ENCODE peak calls at places on chromosome 13, in four cellular contexts. O, D, U and X are unnamed samples.

GRCh38 chr13:112888238-112889111 is 80.5 kb upstream of the MCF2L start:
- DNase-seq in O (no peak), D (no peak), U (no peak), X (no peak)

GRCh38 chr13:30108913-30109237 is 198.5 kb downstream of the KATNAL1 start:
- DNase-seq in O (peak), D (no peak), U (no peak), X (no peak)

GRCh38 chr13:25432686-25433085 is 60.9 kb downstream of the ATP8A2 start:
- DNase-seq in O (no peak), D (no peak), U (no peak), X (no peak)

GRCh38 chr13:54029226-54029625 is 1000.6 kb downstream of the OLFM4 start:
- DNase-seq in O (no peak), D (peak), U (no peak), X (no peak)

GRCh38 chr13:92806215-92806614 is 420.4 kb upstream of the GPC6 start:
- DNase-seq in O (no peak), D (no peak), U (no peak), X (no peak)

GRCh38 chr13:41139296-41139966 is 6.8 kb upstream of the KBTBD6 start:
- DNase-seq in O (no peak), D (no peak), U (no peak), X (no peak)

GRCh38 chr13:36778083-36778671 is 40.8 kb upstream of the RFXAP start:
- DNase-seq in O (no peak), D (peak), U (peak), X (no peak)

GRCh38 chr13:29523199-29523931 is 72.1 kb downstream of the SLC7A1 start:
- DNase-seq in O (no peak), D (no peak), U (no peak), X (no peak)

GRCh38 chr13:51136276-51136980 is 25.4 kb upstream of the C13orf42 start:
- DNase-seq in O (no peak), D (no peak), U (peak), X (no peak)

GRCh38 chr13:31950121-31950810 is 81.3 kb upstream of the FRY start:
- DNase-seq in O (no peak), D (no peak), U (no peak), X (no peak)

GRCh38 chr13:30148171-30148754 is 159.1 kb downstream of the KATNAL1 start:
- DNase-seq in O (no peak), D (no peak), U (no peak), X (no peak)

GRCh38 chr13:37806666-37807065 is 62.9 kb downstream of the TRPC4 start:
- DNase-seq in O (no peak), D (no peak), U (no peak), X (no peak)

GRCh38 chr13:25371608-25372274 is at the start of gene ATP8A2:
- DNase-seq in O (no peak), D (peak), U (peak), X (no peak)

GRCh38 chr13:106400282-106400681 is 135.2 kb downstream of the EFNB2 start:
- DNase-seq in O (no peak), D (no peak), U (no peak), X (no peak)

GRCh38 chr13:106337096-106337495 is 198.4 kb downstream of the EFNB2 start:
- DNase-seq in O (no peak), D (no peak), U (no peak), X (no peak)

GRCh38 chr13:91369432-91369831 is 21.9 kb downstream of the MIR17HG start:
- DNase-seq in O (no peak), D (no peak), U (no peak), X (no peak)

GRCh38 chr13:106617561-106617960 is 49.6 kb upstream of the ARGLU1 start:
- DNase-seq in O (no peak), D (peak), U (no peak), X (no peak)

GRCh38 chr13:48737689-48738088 is 84.0 kb downstream of the CYSLTR2 start:
- DNase-seq in O (no peak), D (no peak), U (no peak), X (no peak)

GRCh38 chr13:77053192-77053591 is 26.2 kb upstream of the FBXL3 start:
- DNase-seq in O (no peak), D (no peak), U (no peak), X (no peak)

GRCh38 chr13:80297094-80297493 is 43.8 kb downstream of the SPRY2 start:
- DNase-seq in O (no peak), D (peak), U (peak), X (no peak)

GRCh38 chr13:28611654-28612131 is 47.2 kb upstream of the POMP start:
- DNase-seq in O (no peak), D (no peak), U (no peak), X (no peak)

GRCh38 chr13:77907653-77908341 is 10.8 kb downstream of the EDNRB start:
- DNase-seq in O (no peak), D (no peak), U (no peak), X (no peak)

GRCh38 chr13:43307921-43308433 is 284.6 kb downstream of the DNAJC15 start:
- DNase-seq in O (peak), D (no peak), U (no peak), X (peak)

GRCh38 chr13:44362394-44363040 is 11.1 kb upstream of the SERP2 start:
- DNase-seq in O (no peak), D (no peak), U (no peak), X (no peak)

GRCh38 chr13:106139407-106139806 is 396.1 kb downstream of the EFNB2 start:
- DNase-seq in O (no peak), D (no peak), U (no peak), X (no peak)

GRCh38 chr13:49132479-49133002 is 87.6 kb upstream of the MLNR start:
- DNase-seq in O (no peak), D (no peak), U (no peak), X (no peak)

GRCh38 chr13:75637101-75637774 is 1.1 kb downstream of the LMO7 start:
- DNase-seq in O (no peak), D (peak), U (no peak), X (no peak)

GRCh38 chr13:106561551-106562170 is 6.3 kb downstream of the ARGLU1 start:
- DNase-seq in O (no peak), D (no peak), U (no peak), X (no peak)

GRCh38 chr13:23992722-23993438 is 95.6 kb upstream of the C1QTNF9B start:
- DNase-seq in O (no peak), D (no peak), U (no peak), X (no peak)

GRCh38 chr13:24747248-24748151 is 16.5 kb upstream of the RNF17 start:
- DNase-seq in O (no peak), D (peak), U (peak), X (peak)

GRCh38 chr13:37144661-37145060 is 39.2 kb upstream of the CSNK1A1L start:
- DNase-seq in O (no peak), D (no peak), U (no peak), X (no peak)

GRCh38 chr13:63481334-63481733 is 2065.7 kb upstream of the PCDH20 start:
- DNase-seq in O (no peak), D (no peak), U (no peak), X (no peak)

GRCh38 chr13:111955412-111955769 is 111.6 kb upstream of the SOX1 start:
- DNase-seq in O (peak), D (no peak), U (peak), X (no peak)

GRCh38 chr13:52348081-52348480 is 57.9 kb downstream of the THSD1 start:
- DNase-seq in O (no peak), D (no peak), U (no peak), X (no peak)

GRCh38 chr13:97223711-97224461 is 1.8 kb downstream of the MBNL2 start:
- DNase-seq in O (peak), D (peak), U (peak), X (peak)
- TF ChIP-seq POLR2AphosphoS5 in O (peak), D (no peak), U (no peak), X (peak)

GRCh38 chr13:73576291-73576690 is 517.5 kb downstream of the KLF5 start:
- DNase-seq in O (no peak), D (no peak), U (no peak), X (no peak)
- TF ChIP-seq POLR2AphosphoS5 in O (no peak), D (no peak), U (no peak), X (no peak)

GRCh38 chr13:27425918-27426630 is 1.7 kb downstream of the GTF3A start:
- DNase-seq in O (peak), D (peak), U (peak), X (peak)
- TF ChIP-seq POLR2AphosphoS5 in O (peak), D (no peak), U (no peak), X (peak)

GRCh38 chr13:59415498-59415897 is 748.2 kb downstream of the DIAPH3 start:
- DNase-seq in O (no peak), D (no peak), U (no peak), X (no peak)

GRCh38 chr13:59409211-59409610 is 754.5 kb downstream of the DIAPH3 start:
- DNase-seq in O (peak), D (peak), U (peak), X (peak)

GRCh38 chr13:59416561-59416960 is 747.2 kb downstream of the DIAPH3 start:
- DNase-seq in O (no peak), D (no peak), U (no peak), X (no peak)

GRCh38 chr13:59409651-59410200 is 754.0 kb downstream of the DIAPH3 start:
- DNase-seq in O (no peak), D (peak), U (peak), X (no peak)

DNA sequence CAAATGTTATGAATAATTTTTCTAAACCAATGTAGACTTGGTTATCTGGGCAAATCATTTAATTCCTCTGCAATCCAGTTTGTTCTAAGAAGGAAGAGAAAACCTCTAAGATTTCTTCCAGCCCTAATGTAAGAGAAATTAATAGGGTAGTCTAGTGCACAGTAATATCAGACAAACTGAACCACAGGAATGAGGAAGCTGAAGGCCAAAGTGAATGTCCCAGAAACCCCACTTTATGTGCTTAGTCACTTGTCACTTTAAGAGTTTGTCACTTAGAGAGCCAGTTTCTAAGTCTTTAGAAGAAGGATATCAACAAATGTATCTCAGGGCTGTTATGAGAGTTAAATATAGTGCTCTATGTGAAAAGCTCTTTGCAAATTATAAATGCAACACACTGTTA is 750.6 kb downstream of the DIAPH3 start:
- DNase-seq in O (no peak), D (no peak), U (no peak), X (no peak)
- TF ChIP-seq POLR2AphosphoS5 in O (no peak), D (no peak), U (no peak), X (no peak)

GRCh38 chr13:34156841-34157365 is 339.0 kb downstream of the RFC3 start:
- DNase-seq in O (peak), D (no peak), U (no peak), X (peak)
- TF ChIP-seq POLR2AphosphoS5 in O (peak), D (no peak), U (no peak), X (peak)

DNA sequence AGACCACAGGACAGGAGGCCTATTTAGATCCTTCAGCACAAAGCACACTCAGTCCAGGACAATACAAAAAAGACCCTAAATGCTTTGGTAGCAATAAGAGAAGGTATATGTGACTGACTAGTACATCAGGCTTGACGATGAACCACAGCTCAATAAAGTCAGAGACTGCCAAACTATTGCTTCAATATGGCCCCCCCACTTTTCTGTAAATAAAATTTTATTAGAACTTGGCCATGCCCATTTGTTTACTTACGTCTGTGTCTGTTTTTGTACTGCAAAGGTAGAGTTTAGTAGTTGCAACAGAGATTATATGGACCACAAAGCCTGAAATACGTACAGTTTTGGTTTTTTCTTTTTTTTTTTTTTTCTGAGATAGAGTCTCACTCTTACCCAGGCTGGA is 136.7 kb downstream of the IRS2 start:
- DNase-seq in O (no peak), D (no peak), U (no peak), X (no peak)
- TF ChIP-seq POLR2AphosphoS5 in O (no peak), D (no peak), U (no peak), X (no peak)

GRCh38 chr13:40023608-40024577 is 368.4 kb downstream of the COG6 start:
- DNase-seq in O (no peak), D (no peak), U (no peak), X (no peak)
- TF ChIP-seq POLR2AphosphoS5 in O (no peak), D (no peak), U (no peak), X (no peak)

GRCh38 chr13:98265669-98266551 is 88.8 kb upstream of the RNF113B start:
- DNase-seq in O (peak), D (no peak), U (no peak), X (no peak)
- TF ChIP-seq POLR2AphosphoS5 in O (no peak), D (no peak), U (no peak), X (no peak)

DNA sequence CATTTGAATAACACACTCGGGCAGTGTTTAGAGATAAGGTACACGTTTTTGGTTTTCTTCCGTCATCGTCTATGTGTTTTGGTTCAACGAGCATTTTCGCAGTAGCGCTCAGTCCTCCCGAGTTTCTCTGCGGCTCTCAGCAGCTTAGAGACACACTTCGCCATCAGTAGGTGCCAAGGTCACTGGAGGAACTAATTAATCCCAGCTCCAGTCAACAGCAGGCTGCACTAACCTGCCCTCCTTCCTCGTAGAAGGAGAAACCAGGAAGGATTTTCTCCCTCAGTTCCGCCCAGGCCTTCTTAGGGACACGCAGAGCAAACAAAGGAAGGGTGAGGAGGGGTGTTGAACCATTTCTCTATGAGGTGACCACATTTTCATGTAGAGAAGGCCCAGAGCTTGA is 12.6 kb downstream of the MBNL2 start:
- DNase-seq in O (peak), D (no peak), U (no peak), X (no peak)
- TF ChIP-seq POLR2AphosphoS5 in O (no peak), D (no peak), U (no peak), X (no peak)